ENCODE peak calls at places on chromosomes 11 and 22, in eight cellular contexts. K is astrocyte; U is ovary; M is tibial artery; T is IMR-90; J is ascending aorta; D is CD4-positive, CD25-positive, alpha-beta regulatory T cell; Q is endodermal cell. C is an unnamed sample. For H3K4me1 and H3K9me3, the result is how much of the 10 kb centered on the place peaks cover.

GRCh38 chr11:75526192-75526541 is 426 bp upstream of the GDPD5 start:
- DNase-seq in K (no peak), U (no peak), M (no peak), T (no peak), J (no peak), D (no peak), Q (no peak), C (no peak)

GRCh38 chr11:65316311-65316978 is 1.8 kb downstream of the CDC42EP2 start:
- DNase-seq in K (peak), U (no peak), M (peak), T (peak), J (no peak), D (no peak), Q (peak), C (no peak)

GRCh38 chr11:6194065-6194581 is 4.9 kb upstream of the OR52W1 start:
- DNase-seq in K (no peak), U (no peak), M (no peak), T (no peak), J (no peak), D (no peak), Q (no peak), C (no peak)

GRCh38 chr11:66556086-66556485 is 9.4 kb downstream of the ACTN3 start:
- DNase-seq in K (no peak), U (no peak), M (no peak), T (no peak), J (no peak), D (no peak), Q (no peak), C (no peak)

GRCh38 chr11:119110439-119110838 is 3.3 kb downstream of the C2CD2L start:
- DNase-seq in K (no peak), U (peak), M (no peak), T (no peak), J (no peak), D (no peak), Q (no peak), C (no peak)

GRCh38 chr11:46895821-46896220 is 22.5 kb downstream of the LRP4 start:
- DNase-seq in K (peak), U (no peak), M (no peak), T (no peak), J (no peak), D (no peak), Q (peak), C (no peak)

GRCh38 chr11:109062445-109062844 is 359.5 kb upstream of the C11orf87 start:
- DNase-seq in K (peak), U (no peak), M (no peak), T (peak), J (no peak), D (no peak), Q (no peak), C (no peak)

GRCh38 chr22:46121079-46121478 is 29.2 kb upstream of the PPARA start:
- DNase-seq in K (no peak), U (no peak), M (no peak), T (no peak), J (no peak), D (no peak), Q (no peak), C (no peak)

GRCh38 chr22:46083383-46084350 is 66.7 kb upstream of the PPARA start:
- DNase-seq in K (no peak), U (peak), M (peak), T (no peak), J (no peak), D (no peak), Q (no peak), C (no peak)

GRCh38 chr11:16632295-16633200 is 105.9 kb upstream of the C11orf58 start:
- DNase-seq in K (no peak), U (no peak), M (no peak), T (peak), J (no peak), D (no peak), Q (peak), C (no peak)

GRCh38 chr11:72075109-72075508 is 5.2 kb downstream of the NUMA1 start:
- DNase-seq in K (no peak), U (no peak), M (peak), T (no peak), J (no peak), D (no peak), Q (peak), C (no peak)

GRCh38 chr11:46808804-46809431 is 37.2 kb downstream of the CKAP5 start:
- DNase-seq in K (no peak), U (no peak), M (no peak), T (peak), J (no peak), D (peak), Q (no peak), C (no peak)

GRCh38 chr22:24945430-24945829 is 1.1 kb downstream of the LHFPL7 start:
- DNase-seq in K (no peak), U (no peak), M (no peak), T (no peak), J (no peak), D (no peak), Q (peak), C (no peak)

GRCh38 chr22:48104102-48104738 is 1341.8 kb downstream of the TBC1D22A start:
- DNase-seq in K (no peak), U (no peak), M (no peak), T (no peak), J (no peak), D (no peak), Q (no peak), C (no peak)

GRCh38 chr11:8654503-8654902 is 28.0 kb downstream of the TRIM66 start:
- DNase-seq in K (no peak), U (no peak), M (no peak), T (peak), J (no peak), D (no peak), Q (no peak), C (no peak)

GRCh38 chr11:91194551-91194950 is 971.7 kb upstream of the CHORDC1 start:
- DNase-seq in K (no peak), U (no peak), M (no peak), T (no peak), J (no peak), D (no peak), Q (no peak), C (no peak)

GRCh38 chr11:76410771-76411423 is 29.8 kb downstream of the GVQW3 start:
- DNase-seq in K (no peak), U (no peak), M (no peak), T (no peak), J (no peak), D (no peak), Q (peak), C (no peak)

GRCh38 chr11:110430267-110431211 is 791 bp downstream of the FDX1 start:
- DNase-seq in K (peak), U (peak), M (peak), T (peak), J (no peak), D (peak), Q (no peak), C (no peak)

GRCh38 chr11:36356201-36356600 is 60.1 kb downstream of the PRR5L start:
- DNase-seq in K (peak), U (no peak), M (peak), T (no peak), J (no peak), D (no peak), Q (no peak), C (no peak)

GRCh38 chr11:101334581-101334980 is 205.0 kb upstream of the PGR start:
- DNase-seq in K (no peak), U (no peak), M (no peak), T (no peak), J (no peak), D (no peak), Q (no peak), C (no peak)

GRCh38 chr11:46857666-46858065 is 11.6 kb upstream of the CKAP5 start:
- DNase-seq in K (no peak), U (no peak), M (no peak), T (no peak), J (no peak), D (no peak), Q (no peak), C (no peak)

GRCh38 chr22:44648085-44648820 is 53.8 kb upstream of the PRR5 start:
- DNase-seq in K (no peak), U (no peak), M (no peak), T (peak), J (no peak), D (no peak), Q (no peak), C (no peak)

GRCh38 chr22:17922925-17923898 is 101.1 kb downstream of the MICAL3 start:
- DNase-seq in K (peak), U (peak), M (no peak), T (peak), J (no peak), D (no peak), Q (no peak), C (no peak)

GRCh38 chr22:29150701-29151100 is 55.0 kb upstream of the EMID1 start:
- DNase-seq in K (no peak), U (no peak), M (no peak), T (no peak), J (no peak), D (no peak), Q (peak), C (no peak)

GRCh38 chr11:44539971-44540370 is 25.5 kb upstream of the CD82 start:
- DNase-seq in K (no peak), U (no peak), M (no peak), T (no peak), J (no peak), D (no peak), Q (peak), C (no peak)

GRCh38 chr11:127345819-127346459 is 345.4 kb upstream of the KIRREL3 start:
- DNase-seq in K (peak), U (peak), M (no peak), T (peak), J (no peak), D (no peak), Q (peak), C (no peak)

GRCh38 chr11:131511794-131512193 is 141.4 kb downstream of the NTM start:
- DNase-seq in K (no peak), U (no peak), M (no peak), T (no peak), J (no peak), D (no peak), Q (peak), C (no peak)

GRCh38 chr11:1479678-1480118 is 6.9 kb downstream of the MOB2 start:
- DNase-seq in K (no peak), U (no peak), M (no peak), T (no peak), J (no peak), D (no peak), Q (no peak), C (no peak)

GRCh38 chr22:37925767-37926166 is 19.7 kb downstream of the MICALL1 start:
- DNase-seq in K (no peak), U (no peak), M (no peak), T (no peak), J (no peak), D (no peak), Q (no peak), C (no peak)

GRCh38 chr11:128524172-128524571 is 63.2 kb downstream of the ETS1 start:
- DNase-seq in K (no peak), U (no peak), M (no peak), T (no peak), J (no peak), D (no peak), Q (no peak), C (no peak)
- H3K27ac ChIP-seq in K (peak), U (no peak), M (no peak), T (no peak), J (peak), D (peak), Q (no peak), C (no peak)

GRCh38 chr22:27474711-27475547 is 326.6 kb downstream of the MN1 start:
- DNase-seq in K (peak), U (peak), M (no peak), T (peak), J (no peak), D (no peak), Q (peak), C (no peak)

GRCh38 chr22:27476318-27476717 is 325.2 kb downstream of the MN1 start:
- DNase-seq in K (no peak), U (no peak), M (no peak), T (no peak), J (no peak), D (no peak), Q (no peak), C (no peak)

GRCh38 chr22:27477171-27477570 is 324.4 kb downstream of the MN1 start:
- DNase-seq in K (no peak), U (no peak), M (no peak), T (no peak), J (no peak), D (no peak), Q (no peak), C (no peak)

GRCh38 chr22:27475548-27475897 is 326.0 kb downstream of the MN1 start:
- DNase-seq in K (no peak), U (no peak), M (no peak), T (no peak), J (no peak), D (no peak), Q (peak), C (no peak)

DNA sequence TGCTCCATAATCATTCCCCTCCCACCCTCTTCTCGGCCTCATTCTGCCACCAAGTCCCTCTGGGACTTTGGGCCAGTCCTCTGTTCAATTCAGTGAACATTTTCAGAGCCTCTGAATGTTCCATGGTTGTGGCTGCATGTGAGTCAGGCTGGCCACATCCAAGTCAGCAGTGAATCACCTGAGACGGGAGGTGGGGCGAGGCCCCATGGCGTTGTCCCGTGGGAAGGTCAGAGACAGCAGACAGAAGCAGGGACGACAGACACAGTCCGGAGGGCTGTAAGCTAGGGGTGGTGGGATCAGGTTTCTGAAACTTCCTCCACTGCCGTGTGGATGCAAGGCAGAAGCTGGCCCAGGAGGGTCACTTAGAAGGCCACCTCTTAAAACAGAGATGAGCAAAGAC is 324.8 kb downstream of the MN1 start:
- DNase-seq in K (peak), U (no peak), M (no peak), T (peak), J (no peak), D (no peak), Q (no peak), C (no peak)
- H3K4me1 ChIP-seq in K (under half), U (under half), M (under half), T (under half), J (under half), D (under half), Q (under half), C (under half)

DNA sequence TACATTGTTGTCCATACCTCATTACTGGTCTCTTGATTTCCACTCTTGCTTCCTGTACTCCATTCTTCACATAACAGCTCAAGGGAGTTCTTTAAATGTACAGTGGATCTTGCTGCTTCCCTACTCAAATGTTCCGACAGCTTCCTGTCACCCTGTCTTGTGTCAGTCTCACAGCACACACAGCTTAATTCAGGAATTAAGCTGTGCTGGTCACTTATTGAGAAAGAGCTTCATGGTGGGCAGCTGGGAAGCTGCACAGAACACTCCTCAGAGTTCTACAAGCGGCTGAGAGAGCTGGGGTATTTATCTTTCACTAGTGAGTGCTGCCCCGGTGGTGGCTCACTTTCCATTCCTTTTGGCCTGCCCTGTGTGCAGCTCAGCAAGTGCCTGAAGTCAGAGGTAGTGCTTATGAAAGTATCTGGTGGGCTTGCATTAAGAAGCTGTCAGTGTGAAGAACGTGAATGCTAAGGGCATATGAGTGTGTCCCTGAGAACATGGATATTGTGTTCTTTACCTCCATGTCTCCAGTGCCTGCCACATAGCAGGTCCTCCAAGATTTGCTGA is 48.7 kb downstream of the KCNQ1OT1 start:
- DNase-seq in K (no peak), U (no peak), M (no peak), T (no peak), J (no peak), D (no peak), Q (no peak), C (no peak)
- H3K9me3 ChIP-seq in K (under half), U (under half), M (half or more), T (half or more), J (half or more), D (under half), Q (half or more), C (under half)

DNA sequence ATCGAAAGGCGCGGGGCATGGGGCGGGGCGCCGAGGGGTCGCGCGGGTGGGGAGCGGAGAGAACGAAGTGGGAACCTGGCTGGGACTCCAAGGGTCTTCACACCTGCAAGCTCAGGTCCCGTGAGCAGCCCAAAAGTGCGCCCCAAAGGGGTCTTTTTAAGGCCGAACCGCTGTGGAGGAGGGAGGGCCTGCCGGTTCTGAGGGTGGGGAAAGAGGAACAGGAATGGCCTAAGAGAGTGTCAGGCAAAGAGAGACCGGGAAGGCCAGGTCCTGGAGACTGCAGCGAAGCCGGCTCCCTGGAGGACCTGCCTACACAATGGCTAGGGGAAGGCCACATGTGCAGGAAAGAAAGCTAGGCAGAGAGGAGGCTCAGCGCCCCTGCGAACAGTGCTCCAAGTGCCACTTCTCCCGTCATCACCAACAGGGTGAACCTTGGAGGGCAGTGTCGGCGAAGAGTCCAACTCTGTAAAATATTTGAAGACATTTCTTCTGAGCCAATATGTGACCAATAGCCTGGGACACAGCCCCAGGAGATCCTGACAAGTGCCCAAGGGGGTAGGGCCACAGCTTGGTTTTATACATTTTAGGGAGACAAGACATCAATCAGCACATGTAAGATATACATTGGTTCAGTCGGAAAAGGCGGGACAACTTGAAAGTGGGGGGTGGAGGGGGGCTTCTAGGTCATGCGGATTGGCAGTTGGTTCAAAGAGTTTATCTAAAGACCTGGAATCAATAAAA is 710 bp upstream of the DGCR2 start:
- DNase-seq in K (no peak), U (no peak), M (peak), T (peak), J (no peak), D (no peak), Q (no peak), C (no peak)
- H3K27ac ChIP-seq in K (no peak), U (peak), M (peak), T (no peak), J (peak), D (peak), Q (peak), C (peak)

DNA sequence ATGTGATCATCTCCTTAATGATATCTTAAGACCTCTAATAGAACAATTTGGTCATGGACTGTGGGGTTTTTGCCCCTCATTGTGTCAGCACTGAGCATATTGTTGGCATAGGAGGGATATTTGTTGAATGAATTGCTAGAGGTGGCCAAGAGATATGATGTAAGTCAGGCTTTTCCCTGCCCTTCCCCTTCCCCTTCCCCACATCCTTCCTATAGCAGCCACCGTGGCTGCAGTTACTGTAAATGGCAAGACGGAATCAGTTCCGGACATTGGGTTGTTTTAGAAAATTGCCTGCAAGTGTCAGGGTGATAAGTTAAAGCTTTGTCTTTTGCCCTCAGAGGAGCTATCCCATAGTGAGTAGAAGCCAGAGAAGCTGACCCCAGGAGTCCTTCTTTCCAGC is 23.0 kb downstream of the LIMK2 start:
- DNase-seq in K (no peak), U (no peak), M (no peak), T (no peak), J (no peak), D (no peak), Q (no peak), C (no peak)
- H3K4me1 ChIP-seq in K (under half), U (under half), M (under half), T (under half), J (under half), D (under half), Q (under half), C (under half)

DNA sequence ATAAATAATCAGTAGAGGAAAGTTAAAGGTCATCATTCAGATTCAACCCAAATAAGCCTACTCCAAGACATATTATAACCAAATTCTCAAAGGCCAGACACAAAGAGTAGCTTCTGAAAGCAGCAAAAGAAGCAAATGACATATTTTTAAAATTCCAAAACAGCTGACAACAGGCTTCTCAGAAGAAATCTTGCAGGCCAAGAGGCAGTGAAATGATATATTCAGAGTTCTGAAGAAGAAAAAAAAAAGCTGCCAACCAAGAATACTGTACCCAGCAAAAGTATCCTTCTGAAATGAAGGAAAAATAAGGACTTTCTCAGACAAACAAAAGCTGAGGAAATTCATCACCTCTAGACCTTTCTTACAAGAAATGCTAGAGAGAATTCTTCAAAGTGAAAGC is 787.1 kb upstream of the TENM4 start:
- DNase-seq in K (no peak), U (no peak), M (no peak), T (no peak), J (no peak), D (no peak), Q (no peak), C (no peak)
- H3K9me3 ChIP-seq in K (under half), U (under half), M (under half), T (under half), J (under half), D (under half), Q (under half), C (under half)

C was measured in CD8-positive, alpha-beta memory T cell.